ENCODE peak calls at places on chromosomes 16 and 17, in five cellular contexts. X is CD4-positive, alpha-beta memory T cell; V is transverse colon; H is GM23338; A is sigmoid colon. M is an unnamed sample.

GRCh38 chr17:82583720-82584234 is 64.2 kb downstream of the FOXK2 start:
- DNase-seq in X (peak; percentile 37), V (no peak), H (no peak), A (no peak), M (peak; percentile 78)

GRCh38 chr16:78105517-78105916 is 6.1 kb downstream of the WWOX start:
- DNase-seq in X (no peak), V (no peak), H (no peak), A (no peak), M (no peak)

GRCh38 chr16:81875461-81875860 is 96.4 kb downstream of the PLCG2 start:
- DNase-seq in X (no peak), V (no peak), H (peak; percentile 49), A (no peak), M (no peak)

GRCh38 chr17:82458885-82459424 is 414 bp downstream of the NARF start:
- DNase-seq in X (no peak), V (peak; percentile 34), H (peak; percentile 52), A (peak; percentile 71), M (peak; percentile 86)

GRCh38 chr17:39002991-39003715 is 36.0 kb upstream of the FBXO47 start:
- DNase-seq in X (peak; percentile 59), V (peak; percentile 62), H (no peak), A (peak; percentile 94), M (peak; percentile 92)

GRCh38 chr17:44092051-44092450 is 21.5 kb downstream of the G6PC3 start:
- DNase-seq in X (no peak), V (no peak), H (no peak), A (no peak), M (no peak)

GRCh38 chr16:63473710-63474109 is 1437.5 kb upstream of the CDH8 start:
- DNase-seq in X (no peak), V (no peak), H (no peak), A (no peak), M (no peak)

GRCh38 chr17:43356999-43357398 is 41.8 kb upstream of the ARL4D start:
- DNase-seq in X (no peak), V (no peak), H (no peak), A (no peak), M (no peak)

GRCh38 chr17:51351890-51352289 is 91.5 kb downstream of the UTP18 start:
- DNase-seq in X (no peak), V (no peak), H (no peak), A (no peak), M (no peak)

GRCh38 chr17:63278731-63279442 is 167.2 kb downstream of the CYB561 start:
- DNase-seq in X (no peak), V (no peak), H (no peak), A (no peak), M (no peak)

GRCh38 chr17:17591408-17592265 is at the start of gene PEMT:
- DNase-seq in X (peak; percentile 94), V (peak; percentile 96), H (peak; percentile 99), A (peak; percentile 99), M (peak; percentile 99)

GRCh38 chr16:88957887-88958577 is 19.0 kb downstream of the CBFA2T3 start:
- DNase-seq in X (no peak), V (no peak), H (no peak), A (no peak), M (no peak)

GRCh38 chr16:85729452-85729851 is 21.4 kb downstream of the C16orf74 start:
- DNase-seq in X (no peak), V (no peak), H (no peak), A (no peak), M (no peak)

GRCh38 chr17:80068301-80069160 is 32.1 kb downstream of the CCDC40 start:
- DNase-seq in X (no peak), V (no peak), H (no peak), A (peak; percentile 85), M (peak; percentile 92)

GRCh38 chr17:7862692-7863437 is 5.1 kb downstream of the CYB5D1 start:
- DNase-seq in X (peak; percentile 35), V (peak; percentile 31), H (peak; percentile 91), A (peak; percentile 74), M (no peak)

GRCh38 chr17:48555616-48556533 is 11.0 kb upstream of the HOXB2 start:
- DNase-seq in X (no peak), V (no peak), H (no peak), A (peak; percentile 63), M (peak; percentile 78)

GRCh38 chr16:67470314-67470713 is 10.6 kb downstream of the ATP6V0D1 start:
- DNase-seq in X (no peak), V (no peak), H (no peak), A (peak; percentile 86), M (peak; percentile 92)

GRCh38 chr17:9271989-9272388 is 250.7 kb downstream of the NTN1 start:
- DNase-seq in X (no peak), V (no peak), H (no peak), A (no peak), M (no peak)

GRCh38 chr16:10581507-10581906 is 1.1 kb upstream of the EMP2 start:
- DNase-seq in X (no peak), V (no peak), H (no peak), A (no peak), M (no peak)

GRCh38 chr17:79614248-79614647 is 3.4 kb upstream of the RBFOX3 start:
- DNase-seq in X (no peak), V (no peak), H (no peak), A (no peak), M (peak; percentile 40)

GRCh38 chr17:64110436-64111152 is 19.4 kb downstream of the ERN1 start:
- DNase-seq in X (no peak), V (no peak), H (no peak), A (no peak), M (no peak)

GRCh38 chr17:56596741-56597494 is 3.4 kb downstream of the NOG start:
- DNase-seq in X (no peak), V (no peak), H (peak; percentile 67), A (no peak), M (no peak)

GRCh38 chr16:24552705-24553104 is 13.3 kb downstream of the RBBP6 start:
- DNase-seq in X (no peak), V (no peak), H (no peak), A (no peak), M (no peak)

DNA sequence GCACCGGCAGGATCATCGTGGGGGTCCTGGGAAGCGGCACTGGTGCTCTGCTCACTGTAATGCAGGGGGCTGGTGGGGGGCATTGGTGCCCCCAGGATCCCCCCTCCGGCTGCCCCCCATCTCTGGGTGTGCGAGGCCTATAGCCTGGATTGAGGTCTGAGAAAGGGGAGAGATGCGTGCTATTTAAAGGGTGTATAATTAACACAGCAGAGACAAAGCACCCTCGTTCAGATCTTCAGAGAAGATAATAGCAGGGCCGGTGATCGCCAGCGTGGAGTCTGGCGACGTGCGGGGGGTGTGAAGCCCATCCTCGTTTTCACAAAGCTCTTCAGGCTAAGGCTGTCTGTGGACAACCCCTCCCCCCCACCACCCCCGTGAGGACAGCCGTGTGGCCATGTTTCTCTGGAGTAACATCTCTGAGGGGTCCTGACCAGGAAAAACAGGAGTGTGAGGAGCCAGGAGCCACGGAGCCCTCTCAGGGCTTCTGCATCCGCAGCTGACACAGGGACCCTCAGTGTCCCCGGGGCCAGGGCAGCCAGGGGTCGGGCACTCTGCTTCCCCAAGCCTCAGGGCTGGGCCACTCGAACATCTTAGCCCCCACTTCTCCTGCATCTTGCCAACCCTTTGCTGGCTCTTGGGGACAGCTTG is 58.7 kb downstream of the BAIAP2 start:
- DNase-seq in X (no peak), V (no peak), H (no peak), A (no peak), M (no peak)
- H3K4me1 ChIP-seq in X (peaks cover 56% of the 10 kb centered on the region), V (peaks cover 51% of the 10 kb centered on the region), H (peaks cover 6% of the 10 kb centered on the region), A (peaks cover 56% of the 10 kb centered on the region), M (peaks cover 15% of the 10 kb centered on the region)

GRCh38 chr16:69924777-69925191 is 26.4 kb upstream of the CLEC18A start:
- DNase-seq in X (no peak), V (no peak), H (peak; percentile 11), A (peak; percentile 74), M (peak; percentile 90)
- H3K27ac ChIP-seq in X (no peak overlapping the region), V (peak overlapping the region; percentile 17), H (peak overlapping the region; percentile 53), A (peak overlapping the region; percentile 70), M (peak overlapping the region; percentile 91)

GRCh38 chr17:77421635-77421982 is 280.8 kb downstream of the SEC14L1 start:
- DNase-seq in X (no peak), V (no peak), H (no peak), A (no peak), M (no peak)
- H3K4me1 ChIP-seq in X (peaks cover 98% of the 10 kb centered on the region), V (peaks cover 71% of the 10 kb centered on the region), H (peaks cover 54% of the 10 kb centered on the region), A (peaks cover 99% of the 10 kb centered on the region), M (peaks cover 49% of the 10 kb centered on the region)

DNA sequence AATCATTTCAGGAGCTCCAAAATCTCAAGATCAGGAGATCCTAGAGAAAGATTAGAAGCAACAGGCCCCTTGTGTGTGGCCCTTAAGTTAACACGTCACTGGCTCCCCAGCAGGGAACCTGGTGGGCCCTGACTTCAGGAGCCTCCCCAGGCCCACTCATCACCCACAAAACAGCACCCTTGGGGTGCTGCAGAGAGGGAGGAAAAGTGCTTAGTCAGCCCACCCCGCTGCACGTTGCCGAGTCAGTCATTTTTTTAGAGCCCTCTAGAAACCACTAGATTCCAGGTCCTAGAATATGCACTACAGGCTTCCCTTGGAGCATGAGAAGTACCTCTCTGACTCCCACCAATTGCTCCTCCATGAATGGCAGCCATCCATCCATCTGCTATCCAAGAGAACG is 156.6 kb downstream of the XYLT1 start:
- DNase-seq in X (no peak), V (no peak), H (no peak), A (no peak), M (no peak)
- H3K27ac ChIP-seq in X (no peak overlapping the region), V (peak overlapping the region; percentile 78), H (no peak overlapping the region), A (peak overlapping the region; percentile 95), M (no peak overlapping the region)

DNA sequence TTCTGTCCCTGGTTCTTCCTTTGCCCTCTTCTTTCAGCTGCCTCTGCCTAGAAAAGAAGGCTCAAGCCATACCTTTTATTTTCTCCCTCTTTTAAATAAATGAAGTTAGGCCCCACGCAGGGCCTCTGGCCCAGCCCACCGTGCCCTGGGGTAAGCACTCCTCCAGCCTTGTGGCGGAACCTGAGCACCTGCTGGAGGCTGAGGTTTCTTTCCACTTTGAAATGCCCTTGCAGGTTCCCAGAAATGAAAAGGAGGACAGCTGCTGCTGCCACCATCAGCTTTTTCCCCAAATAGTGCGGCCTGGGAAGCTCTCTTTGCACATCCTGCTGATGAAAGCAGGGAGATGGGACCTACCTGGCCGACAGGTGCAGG is 139.4 kb downstream of the CCDC182 start:
- DNase-seq in X (no peak), V (no peak), H (no peak), A (no peak), M (no peak)
- H3K4me1 ChIP-seq in X (peaks cover 80% of the 10 kb centered on the region), V (peaks cover 36% of the 10 kb centered on the region), H (peaks cover 3% of the 10 kb centered on the region), A (peaks cover 22% of the 10 kb centered on the region), M (peaks cover 46% of the 10 kb centered on the region)

GRCh38 chr16:1560153-1560552 is 26.7 kb downstream of the TMEM204 start:
- DNase-seq in X (no peak), V (no peak), H (no peak), A (peak; percentile 59), M (peak; percentile 75)

GRCh38 chr16:1559446-1559975 is 26.0 kb downstream of the TMEM204 start:
- DNase-seq in X (peak; percentile 61), V (no peak), H (no peak), A (no peak), M (no peak)

GRCh38 chr16:1561836-1562235 is 28.4 kb downstream of the TMEM204 start:
- DNase-seq in X (no peak), V (no peak), H (no peak), A (no peak), M (no peak)

GRCh38 chr16:1561266-1561665 is 27.8 kb downstream of the TMEM204 start:
- DNase-seq in X (no peak), V (no peak), H (no peak), A (no peak), M (no peak)

GRCh38 chr16:1560866-1561265 is 27.4 kb downstream of the TMEM204 start:
- DNase-seq in X (no peak), V (no peak), H (no peak), A (no peak), M (no peak)
- H3K27ac ChIP-seq in X (peak overlapping the region; percentile 18), V (no peak overlapping the region), H (no peak overlapping the region), A (no peak overlapping the region), M (no peak overlapping the region)

M was measured in kidney.